ENCODE peak calls at places on chromosome 19, in four cellular contexts. Z, F, D and Q are unnamed samples. For H3K4me1 and H3K9me3, the result is how much of the 10 kb centered on the place peaks cover.

GRCh38 chr19:13398780-13399726 is 107.2 kb downstream of the CACNA1A start:
- DNase-seq in Z (no peak), F (no peak), D (no peak), Q (no peak)

GRCh38 chr19:33630880-33631627 is 9.3 kb downstream of the CHST8 start:
- DNase-seq in Z (no peak), F (no peak), D (no peak), Q (no peak)

GRCh38 chr19:33383722-33384292 is 10.3 kb downstream of the CEBPG start:
- DNase-seq in Z (no peak), F (no peak), D (no peak), Q (no peak)

GRCh38 chr19:52613299-52613906 is 24.8 kb downstream of the ZNF83 start:
- DNase-seq in Z (no peak), F (no peak), D (no peak), Q (no peak)

GRCh38 chr19:4007836-4008539 is 452 bp downstream of the PIAS4 start:
- DNase-seq in Z (no peak), F (no peak), D (peak), Q (peak)

GRCh38 chr19:16678498-16678897 is 17.6 kb downstream of the TMEM38A start:
- DNase-seq in Z (no peak), F (no peak), D (no peak), Q (no peak)

GRCh38 chr19:46624958-46625661 is at the start of gene PTGIR:
- DNase-seq in Z (peak), F (peak), D (no peak), Q (no peak)

GRCh38 chr19:16599655-16600346 is 27.6 kb upstream of the SLC35E1 start:
- DNase-seq in Z (no peak), F (no peak), D (no peak), Q (no peak)

GRCh38 chr19:39370735-39371134 is 20.2 kb downstream of the PAF1 start:
- DNase-seq in Z (no peak), F (no peak), D (no peak), Q (no peak)

GRCh38 chr19:3849092-3849491 is 19.7 kb downstream of the ZFR2 start:
- DNase-seq in Z (no peak), F (no peak), D (no peak), Q (no peak)

GRCh38 chr19:5215431-5215830 is 125.2 kb downstream of the PTPRS start:
- DNase-seq in Z (no peak), F (no peak), D (no peak), Q (no peak)

GRCh38 chr19:4267101-4267900 is 11.8 kb upstream of the SHD start:
- DNase-seq in Z (peak), F (peak), D (peak), Q (peak)

GRCh38 chr19:46515879-46516350 is 20.2 kb upstream of the PNMA8B start:
- DNase-seq in Z (no peak), F (no peak), D (no peak), Q (no peak)

GRCh38 chr19:38710928-38711725 is 33.1 kb downstream of the CAPN12 start:
- DNase-seq in Z (no peak), F (no peak), D (no peak), Q (no peak)

GRCh38 chr19:49475995-49476880 is 2.2 kb downstream of the FLT3LG start:
- DNase-seq in Z (no peak), F (no peak), D (peak), Q (no peak)

GRCh38 chr19:13035820-13036365 is 40.6 kb downstream of the NFIX start:
- DNase-seq in Z (no peak), F (no peak), D (no peak), Q (no peak)

GRCh38 chr19:47035127-47035494 is 13.3 kb downstream of the TMEM160 start:
- DNase-seq in Z (no peak), F (no peak), D (no peak), Q (no peak)

GRCh38 chr19:47024502-47024901 is 4.9 kb downstream of the NPAS1 start:
- DNase-seq in Z (no peak), F (no peak), D (no peak), Q (no peak)

GRCh38 chr19:45162464-45163143 is 1.8 kb upstream of the NKPD1 start:
- DNase-seq in Z (no peak), F (peak), D (no peak), Q (no peak)

GRCh38 chr19:1455336-1456120 is 5.6 kb downstream of the APC2 start:
- DNase-seq in Z (no peak), F (peak), D (peak), Q (no peak)

GRCh38 chr19:10516064-10516385 is 1.2 kb downstream of the S1PR5 start:
- DNase-seq in Z (no peak), F (no peak), D (no peak), Q (no peak)
- H3K4me1 ChIP-seq in Z (under half), F (under half), D (under half), Q (half or more)

DNA sequence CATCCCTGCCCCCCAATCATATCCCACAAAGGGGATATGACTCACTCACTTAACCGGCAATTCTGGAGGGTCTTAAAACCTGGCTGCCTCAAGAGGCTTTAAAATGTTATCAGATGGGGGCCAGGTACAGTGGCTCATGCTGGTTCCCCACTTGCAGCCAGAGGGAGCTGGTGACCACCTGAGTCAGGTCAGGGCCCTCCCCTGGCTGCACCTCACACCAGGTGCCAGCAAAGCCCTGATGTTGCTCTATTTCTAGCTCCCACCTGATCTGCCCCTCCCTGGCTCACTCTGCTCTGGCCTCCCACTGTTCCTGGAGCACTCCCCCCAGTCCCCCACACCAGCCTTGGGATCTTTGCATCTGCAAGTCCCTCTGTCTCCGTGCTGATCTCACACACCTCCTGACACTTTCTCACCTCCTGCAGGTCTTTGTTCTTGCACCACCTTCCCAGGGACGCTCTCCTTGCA is 14.2 kb downstream of the HPN start:
- DNase-seq in Z (no peak), F (no peak), D (no peak), Q (no peak)
- H3K9me3 ChIP-seq in Z (under half), F (under half), D (under half), Q (under half)

DNA sequence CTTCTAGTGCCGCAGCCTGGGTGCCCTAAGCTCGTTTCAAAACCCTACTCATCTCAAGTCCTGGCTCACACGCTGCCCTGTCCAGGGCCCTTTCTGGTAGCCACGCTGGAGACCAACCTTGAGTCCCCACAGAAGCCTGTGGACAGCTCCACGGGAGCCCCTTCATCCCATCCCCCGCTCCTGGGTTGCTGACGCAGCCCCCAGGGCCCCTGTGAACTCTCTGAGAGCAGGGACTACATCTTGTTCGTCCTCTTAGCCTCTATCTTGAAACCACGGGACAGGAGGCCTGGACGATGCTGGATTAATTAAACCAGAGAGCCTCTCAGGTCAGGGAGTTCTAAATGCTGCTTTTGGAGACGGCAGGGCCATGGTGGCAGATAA is 7.4 kb downstream of the MLLT1 start:
- DNase-seq in Z (no peak), F (no peak), D (no peak), Q (no peak)
- H3K4me1 ChIP-seq in Z (under half), F (under half), D (under half), Q (half or more)

GRCh38 chr19:31256601-31256990 is 92.6 kb downstream of the TSHZ3 start:
- DNase-seq in Z (no peak), F (no peak), D (no peak), Q (no peak)

GRCh38 chr19:31257426-31258130 is 91.7 kb downstream of the TSHZ3 start:
- DNase-seq in Z (no peak), F (no peak), D (no peak), Q (no peak)

GRCh38 chr19:31260171-31260933 is 88.9 kb downstream of the TSHZ3 start:
- DNase-seq in Z (no peak), F (peak), D (no peak), Q (no peak)

GRCh38 chr19:31257025-31257424 is 92.2 kb downstream of the TSHZ3 start:
- DNase-seq in Z (no peak), F (no peak), D (no peak), Q (no peak)

DNA sequence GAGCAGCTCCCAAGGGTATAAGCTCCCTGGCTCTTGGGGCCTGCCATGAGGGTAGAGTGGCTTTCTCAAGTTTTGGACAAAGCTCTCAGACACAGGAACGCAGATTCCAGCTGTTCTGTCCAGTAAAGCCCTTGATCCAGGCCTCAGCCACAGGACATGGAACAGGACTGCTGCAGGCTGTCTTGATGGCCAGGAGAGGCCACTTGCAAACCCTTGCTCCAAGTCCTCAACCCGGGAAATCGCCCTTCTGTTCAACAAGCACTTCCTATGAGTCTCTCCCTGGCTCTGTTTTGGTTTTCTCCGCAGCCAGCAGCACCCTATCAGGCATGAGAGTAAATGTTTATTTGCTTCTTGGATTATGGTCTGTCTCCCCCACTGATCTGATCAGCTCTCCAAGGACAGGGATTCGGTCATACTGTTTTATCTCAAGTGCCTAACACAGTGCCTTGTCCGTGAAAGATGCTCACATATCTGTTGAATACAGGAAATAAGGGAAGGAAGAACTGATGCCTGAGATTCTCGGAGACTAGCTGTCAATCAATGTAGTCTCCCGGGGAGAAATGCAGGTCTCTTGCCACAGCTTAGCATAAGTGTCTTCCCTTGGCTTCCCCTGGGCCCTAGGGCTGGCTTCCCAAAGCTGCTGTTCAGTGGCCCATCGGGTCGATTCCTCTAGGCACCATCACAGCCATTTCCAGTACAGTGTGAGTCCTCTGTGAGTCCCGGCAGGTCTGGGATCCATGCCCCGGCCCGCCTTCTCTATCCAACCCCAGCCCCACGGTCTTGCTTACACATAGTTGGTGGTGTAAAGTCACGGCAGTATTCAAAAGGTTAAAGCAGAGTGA is 90.8 kb downstream of the TSHZ3 start:
- DNase-seq in Z (no peak), F (no peak), D (no peak), Q (no peak)
- H3K9me3 ChIP-seq in Z (under half), F (under half), D (under half), Q (under half)